ENCODE peak calls at places on chromosomes 7 and 10, in four cellular contexts. H is K562, X is HCT116, N is H1. P is an unnamed sample.

GRCh38 chr10:93816123-93816747 is 58.5 kb downstream of the LGI1 start:
- DNase-seq in H (peak), X (peak), N (peak), P (peak)

GRCh38 chr7:72336887-72337821 is 75.0 kb downstream of the CALN1 start:
- DNase-seq in H (no peak), X (no peak), N (no peak), P (no peak)

GRCh38 chr10:95233377-95234034 is 39.5 kb downstream of the ACSM6 start:
- DNase-seq in H (no peak), X (no peak), N (no peak), P (no peak)

GRCh38 chr7:93293222-93293621 is 61.1 kb downstream of the VPS50 start:
- DNase-seq in H (no peak), X (no peak), N (no peak), P (no peak)

GRCh38 chr7:45888185-45888992 is at the start of gene IGFBP1:
- DNase-seq in H (no peak), X (no peak), N (no peak), P (peak)

GRCh38 chr7:117582219-117582704 is 102.4 kb downstream of the CFTR start:
- DNase-seq in H (no peak), X (no peak), N (peak), P (no peak)

GRCh38 chr10:122981066-122981464 is 864 bp downstream of the PSTK start:
- DNase-seq in H (peak), X (peak), N (peak), P (peak)

GRCh38 chr10:78981970-78982281 is 86.8 kb upstream of the ZMIZ1 start:
- DNase-seq in H (no peak), X (no peak), N (no peak), P (peak)

GRCh38 chr10:5811387-5811821 is 1.8 kb downstream of the GDI2 start:
- DNase-seq in H (no peak), X (no peak), N (no peak), P (peak)

GRCh38 chr7:35015346-35015859 is 21.9 kb downstream of the DPY19L1 start:
- DNase-seq in H (no peak), X (no peak), N (no peak), P (no peak)

GRCh38 chr10:86258940-86259339 is 107.7 kb downstream of the GRID1 start:
- DNase-seq in H (no peak), X (no peak), N (no peak), P (no peak)

GRCh38 chr7:38709123-38709522 is 78.0 kb upstream of the AMPH start:
- DNase-seq in H (no peak), X (no peak), N (no peak), P (no peak)

GRCh38 chr7:105963038-105963667 is at the start of gene CDHR3:
- DNase-seq in H (no peak), X (no peak), N (no peak), P (peak)

GRCh38 chr7:127937066-127937680 is 94.1 kb downstream of the LRRC4 start:
- DNase-seq in H (no peak), X (no peak), N (no peak), P (no peak)

GRCh38 chr10:112082134-112082533 is 101.4 kb downstream of the GPAM start:
- DNase-seq in H (no peak), X (no peak), N (no peak), P (no peak)

GRCh38 chr7:80722596-80723141 is 84.2 kb downstream of the CD36 start:
- DNase-seq in H (no peak), X (peak), N (peak), P (peak)

GRCh38 chr7:104366390-104366789 is 38.0 kb downstream of the LHFPL3 start:
- DNase-seq in H (no peak), X (no peak), N (no peak), P (no peak)

GRCh38 chr7:18666107-18666728 is 170.7 kb downstream of the HDAC9 start:
- DNase-seq in H (peak), X (peak), N (peak), P (peak)

GRCh38 chr7:18663321-18663720 is 167.8 kb downstream of the HDAC9 start:
- DNase-seq in H (no peak), X (no peak), N (no peak), P (no peak)

GRCh38 chr7:18671176-18671575 is 175.6 kb downstream of the HDAC9 start:
- DNase-seq in H (no peak), X (no peak), N (no peak), P (no peak)

GRCh38 chr7:18667466-18667865 is 171.9 kb downstream of the HDAC9 start:
- DNase-seq in H (no peak), X (peak), N (no peak), P (peak)
- TF ChIP-seq FOSL1 in H (no peak), X (peak), N (no peak), P (no peak)

DNA sequence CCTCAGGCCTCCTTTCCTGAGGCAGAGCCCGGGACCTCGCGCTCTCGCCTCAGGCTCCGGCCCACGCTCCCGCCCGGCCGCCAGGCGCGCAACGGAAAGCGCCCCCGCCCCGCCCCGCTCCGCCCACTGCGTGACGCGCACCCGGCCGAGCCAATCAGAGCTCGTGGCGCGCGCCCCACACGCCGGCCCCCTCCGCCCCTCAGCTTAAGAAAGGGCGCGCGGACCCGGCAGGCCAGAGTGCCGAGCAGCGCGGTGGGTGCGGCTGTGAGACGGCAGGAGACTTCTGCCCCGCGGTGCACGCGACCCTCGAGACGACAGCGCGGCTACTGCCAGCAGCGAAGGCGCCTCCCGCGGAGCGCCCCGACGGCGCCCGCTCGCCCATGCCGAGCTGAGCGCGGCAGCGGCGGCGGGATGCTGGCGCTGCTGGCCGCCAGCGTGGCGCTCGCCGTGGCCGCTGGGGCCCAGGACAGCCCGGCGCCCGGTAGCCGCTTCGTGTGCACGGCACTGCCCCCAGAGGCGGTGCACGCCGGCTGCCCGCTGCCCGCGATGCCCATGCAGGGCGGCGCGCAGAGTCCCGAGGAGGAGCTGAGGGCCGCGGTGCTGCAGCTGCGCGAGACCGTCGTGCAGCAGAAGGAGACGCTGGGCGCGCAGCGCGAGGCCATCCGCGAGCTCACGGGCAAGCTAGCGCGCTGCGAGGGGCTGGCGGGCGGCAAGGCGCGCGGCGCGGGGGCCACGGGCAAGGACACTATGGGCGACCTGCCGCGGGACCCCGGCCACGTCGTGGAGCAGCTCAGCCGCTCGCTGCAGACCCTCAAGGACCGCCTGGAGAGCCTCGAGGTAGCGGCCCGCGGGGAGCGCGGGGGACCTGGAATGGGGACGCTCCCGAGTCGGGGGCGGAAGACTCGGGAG is at the start of gene NPTX2:
- DNase-seq in H (no peak), X (no peak), N (no peak), P (no peak)
- TF ChIP-seq FOSL1 in H (no peak), X (no peak), N (no peak), P (no peak)

GRCh38 chr10:91603173-91603572 is 29.7 kb downstream of the PPP1R3C start:
- DNase-seq in H (no peak), X (no peak), N (no peak), P (no peak)

GRCh38 chr10:91604936-91605534 is 27.8 kb downstream of the PPP1R3C start:
- DNase-seq in H (no peak), X (no peak), N (no peak), P (no peak)

GRCh38 chr10:91603931-91604331 is 28.9 kb downstream of the PPP1R3C start:
- DNase-seq in H (no peak), X (no peak), N (no peak), P (no peak)

GRCh38 chr10:91605968-91606367 is 26.9 kb downstream of the PPP1R3C start:
- DNase-seq in H (no peak), X (no peak), N (no peak), P (no peak)

DNA sequence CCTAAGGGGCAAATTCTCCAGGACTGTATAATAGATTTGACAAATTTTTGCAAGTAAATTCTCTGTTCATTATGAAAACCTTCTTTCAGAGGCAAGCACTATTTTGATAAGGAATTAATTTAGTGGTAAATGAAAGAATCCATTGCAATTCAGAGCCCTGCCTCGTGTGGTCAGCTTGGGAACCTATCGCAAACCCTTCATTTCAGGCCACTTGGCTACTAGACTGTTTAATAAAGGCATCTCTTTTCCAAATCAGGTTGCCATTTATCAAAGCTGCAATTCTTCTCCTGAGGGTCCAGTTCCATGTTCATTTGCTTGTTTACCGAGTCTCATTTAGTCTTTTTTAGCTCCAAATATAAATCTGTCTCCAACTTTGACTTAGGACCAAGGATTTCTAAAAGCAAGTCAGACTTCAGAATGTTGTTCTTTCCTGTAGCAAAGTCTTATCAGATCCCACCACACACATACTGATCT is 28.4 kb downstream of the PPP1R3C start:
- DNase-seq in H (no peak), X (no peak), N (no peak), P (no peak)
- TF ChIP-seq FOSL1 in H (no peak), X (no peak), N (no peak), P (no peak)

GRCh38 chr10:124450783-124451057 is 885 bp upstream of the NKX1-2 start:
- DNase-seq in H (no peak), X (no peak), N (no peak), P (no peak)
- TF ChIP-seq FOSL1 in H (no peak), X (no peak), N (no peak), P (no peak)

GRCh38 chr7:94700926-94701554 is 45.1 kb upstream of the SGCE start:
- DNase-seq in H (no peak), X (no peak), N (no peak), P (peak)
- TF ChIP-seq FOSL1 in H (no peak), X (no peak), N (no peak), P (no peak)

GRCh38 chr7:2015251-2015871 is 217.4 kb downstream of the MAD1L1 start:
- DNase-seq in H (no peak), X (no peak), N (no peak), P (no peak)

GRCh38 chr7:2012981-2013380 is 219.8 kb downstream of the MAD1L1 start:
- DNase-seq in H (no peak), X (no peak), N (no peak), P (no peak)

GRCh38 chr7:2013381-2014311 is 219.1 kb downstream of the MAD1L1 start:
- DNase-seq in H (no peak), X (no peak), N (no peak), P (no peak)

GRCh38 chr7:2016021-2016631 is 216.6 kb downstream of the MAD1L1 start:
- DNase-seq in H (no peak), X (no peak), N (no peak), P (no peak)

DNA sequence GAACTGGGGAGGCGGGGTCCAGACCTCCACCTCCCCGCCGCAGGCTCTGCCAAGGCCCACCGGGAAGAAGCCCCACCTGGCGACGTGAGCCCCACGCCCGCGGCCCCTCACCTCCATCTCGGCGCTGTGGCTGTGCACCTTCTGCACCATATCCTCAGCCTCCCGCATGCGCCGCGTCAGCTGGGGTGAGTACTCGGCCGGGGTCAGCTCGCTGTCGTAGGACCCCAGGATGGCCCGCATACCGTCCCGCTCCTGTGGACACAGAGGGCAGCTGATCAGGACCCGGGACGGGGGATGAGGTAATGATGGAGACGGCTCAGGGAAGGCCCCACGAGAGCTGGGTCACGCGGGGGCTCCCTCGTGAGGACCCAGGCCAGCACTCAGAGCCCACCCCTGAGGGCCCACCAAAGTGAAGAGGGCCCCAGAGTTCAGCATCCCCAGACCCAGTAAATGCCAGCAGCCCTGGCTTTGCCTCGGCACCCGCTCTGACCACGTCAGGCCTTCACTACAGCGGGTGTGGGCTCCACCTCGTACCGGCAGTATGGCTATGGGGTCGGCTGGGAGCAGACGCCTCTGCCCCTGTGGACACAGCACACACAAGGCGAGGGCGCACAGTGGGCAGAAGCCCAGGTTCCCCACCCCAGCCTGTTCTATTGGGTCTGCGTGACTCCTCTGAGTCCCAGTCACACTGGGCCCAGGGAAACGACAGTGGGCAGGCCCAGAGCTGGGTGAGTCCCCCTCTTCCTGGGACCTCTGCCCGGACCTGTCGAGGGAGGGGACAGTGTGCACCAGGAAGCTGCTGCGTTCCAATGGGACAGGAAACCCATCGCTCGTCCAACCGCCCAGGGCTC is 218.1 kb downstream of the MAD1L1 start:
- DNase-seq in H (no peak), X (no peak), N (no peak), P (no peak)
- TF ChIP-seq FOSL1 in H (no peak), X (no peak), N (no peak), P (no peak)

GRCh38 chr10:74194545-74194944 is 43.5 kb downstream of the ADK start:
- DNase-seq in H (no peak), X (no peak), N (no peak), P (no peak)

GRCh38 chr10:74186678-74187077 is 35.7 kb downstream of the ADK start:
- DNase-seq in H (no peak), X (no peak), N (no peak), P (no peak)

GRCh38 chr10:74187237-74187636 is 36.2 kb downstream of the ADK start:
- DNase-seq in H (no peak), X (no peak), N (no peak), P (no peak)

GRCh38 chr10:74190494-74190893 is 39.5 kb downstream of the ADK start:
- DNase-seq in H (no peak), X (no peak), N (no peak), P (no peak)

DNA sequence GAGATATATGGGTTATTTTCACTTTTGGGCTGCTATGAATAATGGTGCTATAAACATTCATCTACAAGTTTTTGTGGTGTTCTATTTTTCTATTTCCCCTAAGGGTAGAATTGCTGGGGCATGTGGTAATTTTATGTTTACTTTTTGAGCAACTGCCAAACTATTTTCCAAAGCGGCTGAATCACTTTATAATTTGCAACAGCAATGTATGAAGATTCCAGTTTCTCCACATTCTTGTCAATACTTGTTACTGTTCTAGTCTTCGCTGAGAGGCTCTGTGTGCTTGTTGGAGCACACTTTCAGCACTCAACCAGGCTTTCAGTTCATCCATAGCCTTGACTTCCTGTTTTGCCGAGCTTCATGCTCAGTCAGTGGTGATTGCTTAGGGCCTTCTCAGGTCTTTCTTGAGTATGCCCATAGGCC is 39.0 kb downstream of the ADK start:
- DNase-seq in H (peak), X (peak), N (no peak), P (peak)
- TF ChIP-seq FOSL1 in H (no peak), X (peak), N (no peak), P (no peak)

DNA sequence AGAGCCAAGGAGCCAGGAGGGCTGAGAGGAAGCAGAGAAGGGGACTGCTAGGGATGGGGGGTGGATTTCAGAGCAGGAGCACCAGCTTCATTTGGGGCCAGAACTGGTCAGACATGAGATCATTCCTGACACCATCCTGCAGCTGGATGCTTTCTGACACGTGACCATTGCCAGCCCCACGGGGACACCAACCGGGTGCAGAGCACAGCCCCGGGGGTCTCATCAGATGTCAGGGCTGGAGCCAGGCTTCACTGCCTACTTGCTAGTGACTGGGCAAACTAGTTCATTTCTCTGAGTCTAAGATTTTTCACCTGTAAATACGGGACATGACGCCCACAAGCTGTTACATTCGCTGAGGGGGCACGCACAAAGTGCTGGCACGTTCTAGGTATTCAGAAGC is 55.1 kb upstream of the CACUL1 start:
- DNase-seq in H (no peak), X (no peak), N (no peak), P (no peak)
- TF ChIP-seq FOSL1 in H (no peak), X (no peak), N (no peak), P (no peak)

GRCh38 chr10:21733710-21734109 is 199.7 kb downstream of the MLLT10 start:
- DNase-seq in H (no peak), X (no peak), N (no peak), P (no peak)
- TF ChIP-seq FOSL1 in H (no peak), X (no peak), N (no peak), P (no peak)

DNA sequence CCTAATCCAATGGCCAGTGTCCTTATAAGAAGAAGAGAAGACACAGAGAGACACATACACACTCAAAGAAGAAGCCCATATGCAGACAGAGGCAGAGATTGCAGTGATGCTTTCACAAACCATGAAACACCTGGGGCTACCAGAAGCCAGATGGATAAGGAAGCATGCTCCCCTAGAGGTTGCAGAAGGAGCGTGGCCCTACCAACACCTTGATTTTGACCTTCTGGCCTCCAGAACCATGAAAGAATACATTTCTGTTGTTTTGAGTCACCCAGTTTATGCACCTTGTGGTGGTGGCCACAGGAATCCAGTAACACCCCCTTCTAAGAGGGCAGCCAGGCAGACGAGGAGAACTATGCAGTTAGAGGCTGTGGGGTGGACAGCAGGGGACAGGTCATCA is 43.5 kb downstream of the AOC1 start:
- DNase-seq in H (peak), X (no peak), N (no peak), P (no peak)
- TF ChIP-seq FOSL1 in H (no peak), X (no peak), N (no peak), P (no peak)